ENCODE peak calls at places on chromosome 21, in seven cellular contexts. D, P, I, W, B, V and H are unnamed samples.
A peak's percentile ranks its signal among the peaks of the same experiment; 100 is the strongest.

GRCh38 chr21:28227881-28228623 is 764.6 kb downstream of the LTN1 start:
- DNase-seq in D (no peak), P (peak; percentile 41), I (no peak), W (no peak), B (no peak), V (no peak), H (no peak)

GRCh38 chr21:26686278-26686677 is 113.2 kb upstream of the CYYR1 start:
- DNase-seq in D (peak; percentile 56), P (peak; percentile 18), I (no peak), W (no peak), B (no peak), V (no peak), H (no peak)

GRCh38 chr21:39336457-39337008 is 12.4 kb downstream of the HMGN1 start:
- DNase-seq in D (no peak), P (no peak), I (no peak), W (no peak), B (no peak), V (no peak), H (no peak)

GRCh38 chr21:41631564-41632461 is 123.9 kb upstream of the TMPRSS2 start:
- DNase-seq in D (peak; percentile 71), P (peak; percentile 64), I (no peak), W (no peak), B (peak; percentile 84), V (no peak), H (peak; percentile 75)

GRCh38 chr21:28762357-28762735 is 230.3 kb downstream of the LTN1 start:
- DNase-seq in D (no peak), P (no peak), I (no peak), W (no peak), B (no peak), V (no peak), H (no peak)

GRCh38 chr21:17900281-17900989 is 81.3 kb upstream of the C21orf91 start:
- DNase-seq in D (no peak), P (no peak), I (peak; percentile 51), W (no peak), B (no peak), V (no peak), H (no peak)

GRCh38 chr21:14602418-14602987 is 56.4 kb upstream of the SAMSN1 start:
- DNase-seq in D (peak; percentile 35), P (no peak), I (no peak), W (no peak), B (no peak), V (no peak), H (no peak)

GRCh38 chr21:9772348-9772672 is 749.1 kb upstream of the TPTE start:
- DNase-seq in D (no peak), P (no peak), I (no peak), W (no peak), B (no peak), V (no peak), H (no peak)

GRCh38 chr21:38995071-38995669 is 188.1 kb downstream of the PSMG1 start:
- DNase-seq in D (no peak), P (no peak), I (no peak), W (no peak), B (no peak), V (no peak), H (no peak)

GRCh38 chr21:35933466-35933865 is 126.9 kb downstream of the SETD4 start:
- DNase-seq in D (no peak), P (peak; percentile 96), I (peak; percentile 43), W (no peak), B (no peak), V (no peak), H (no peak)

GRCh38 chr21:31946236-31946635 is 73.4 kb downstream of the HUNK start:
- DNase-seq in D (no peak), P (no peak), I (no peak), W (no peak), B (no peak), V (no peak), H (no peak)

GRCh38 chr21:31520506-31521163 is 138.9 kb upstream of the SOD1 start:
- DNase-seq in D (no peak), P (no peak), I (no peak), W (no peak), B (no peak), V (no peak), H (no peak)

GRCh38 chr21:21897275-21897883 is 899.2 kb downstream of the NCAM2 start:
- DNase-seq in D (no peak), P (peak; percentile 44), I (no peak), W (no peak), B (no peak), V (no peak), H (no peak)

GRCh38 chr21:35559881-35560280 is 500.4 kb downstream of the SETD4 start:
- DNase-seq in D (no peak), P (peak; percentile 73), I (no peak), W (no peak), B (no peak), V (no peak), H (no peak)

GRCh38 chr21:35855463-35855862 is 204.9 kb downstream of the SETD4 start:
- DNase-seq in D (no peak), P (peak; percentile 74), I (no peak), W (no peak), B (no peak), V (no peak), H (no peak)

GRCh38 chr21:35737425-35737824 is 322.9 kb downstream of the SETD4 start:
- DNase-seq in D (no peak), P (no peak), I (no peak), W (no peak), B (no peak), V (no peak), H (no peak)

GRCh38 chr21:32096411-32096810 is 182.4 kb downstream of the MIS18A start:
- DNase-seq in D (peak; percentile 28), P (peak; percentile 12), I (no peak), W (peak; percentile 49), B (no peak), V (no peak), H (no peak)

GRCh38 chr21:46038341-46038829 is 56.8 kb downstream of the COL6A1 start:
- DNase-seq in D (no peak), P (no peak), I (no peak), W (no peak), B (no peak), V (peak; percentile 77), H (no peak)
- TF ChIP-seq CTCF in D (no peak), P (no peak), I (no peak), W (no peak), B (no peak), V (no peak), H (no peak)

GRCh38 chr21:34182436-34182835 is 109.1 kb downstream of the MRPS6 start:
- DNase-seq in D (no peak), P (no peak), I (no peak), W (no peak), B (no peak), V (no peak), H (no peak)

GRCh38 chr21:34179204-34179935 is 106.0 kb downstream of the MRPS6 start:
- DNase-seq in D (no peak), P (no peak), I (no peak), W (no peak), B (no peak), V (no peak), H (no peak)

GRCh38 chr21:34181418-34181817 is 108.0 kb downstream of the MRPS6 start:
- DNase-seq in D (no peak), P (no peak), I (no peak), W (no peak), B (no peak), V (no peak), H (no peak)

GRCh38 chr21:34180406-34180805 is 107.0 kb downstream of the MRPS6 start:
- DNase-seq in D (no peak), P (no peak), I (no peak), W (no peak), B (no peak), V (no peak), H (no peak)

GRCh38 chr21:34180826-34181359 is 107.5 kb downstream of the MRPS6 start:
- DNase-seq in D (no peak), P (no peak), I (no peak), W (no peak), B (no peak), V (no peak), H (no peak)
- TF ChIP-seq CTCF in D (no peak), P (no peak), I (no peak), W (no peak), B (no peak), V (no peak), H (no peak)

DNA sequence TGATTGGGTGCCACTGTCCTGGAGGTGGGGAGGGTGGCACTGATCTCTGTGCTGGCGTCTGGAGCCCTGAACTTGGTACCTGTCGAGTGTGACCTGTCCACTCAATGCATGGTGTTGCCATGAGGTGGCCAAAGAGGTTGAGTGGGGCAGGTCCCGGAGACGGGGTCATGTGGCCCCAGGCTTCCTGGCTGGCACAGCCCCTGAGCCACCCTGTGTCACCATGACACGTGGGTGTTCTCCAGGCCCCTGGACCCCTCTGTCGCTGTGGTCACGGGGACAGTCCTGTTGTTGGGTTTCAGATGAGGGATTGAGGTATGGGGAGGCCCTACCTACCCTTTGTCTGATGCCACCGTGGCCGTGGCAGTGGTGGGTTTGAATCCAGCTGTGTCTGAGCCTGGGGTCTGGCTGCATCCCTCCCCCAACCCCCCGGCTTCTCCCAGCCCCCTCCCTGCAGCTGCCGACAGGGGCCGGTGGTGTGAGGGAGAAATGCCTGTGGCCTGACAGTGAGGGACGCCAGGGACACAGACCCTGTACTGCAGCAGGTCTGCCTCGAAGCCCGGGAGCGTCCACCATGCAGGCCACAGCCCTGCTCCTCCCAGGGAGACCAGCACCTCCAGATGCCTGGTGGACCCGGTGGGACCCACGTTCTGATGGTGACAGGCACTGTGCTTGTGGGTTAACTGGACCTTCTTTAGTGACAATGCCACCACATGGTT is 12.0 kb downstream of the TRPM2 start:
- DNase-seq in D (no peak), P (no peak), I (no peak), W (no peak), B (peak; percentile 54), V (no peak), H (no peak)
- TF ChIP-seq CTCF in D (no peak), P (no peak), I (no peak), W (no peak), B (no peak), V (no peak), H (no peak)

GRCh38 chr21:43302356-43302700 is 124.6 kb downstream of the SIK1 start:
- DNase-seq in D (no peak), P (no peak), I (peak; percentile 8), W (no peak), B (no peak), V (no peak), H (no peak)
- TF ChIP-seq CTCF in D (no peak), P (no peak), I (no peak), W (no peak), B (no peak), V (no peak), H (no peak)